ENCODE peak calls at places on chromosomes 6 and 20, in five cellular contexts. Y is A549, H is GM23338, Z is K562, V is HepG2. U is an unnamed sample.

GRCh38 chr6:87747646-87748045 is 45.6 kb upstream of the AKIRIN2 start:
- DNase-seq in Y (no peak), H (no peak), Z (no peak), V (no peak), U (no peak)

GRCh38 chr6:139014945-139015344 is 13.6 kb upstream of the ABRACL start:
- DNase-seq in Y (no peak), H (no peak), Z (no peak), V (no peak), U (no peak)

GRCh38 chr20:14582855-14583254 is 245.4 kb upstream of the FLRT3 start:
- DNase-seq in Y (no peak), H (no peak), Z (no peak), V (no peak), U (no peak)

GRCh38 chr6:165925474-165926156 is 242.0 kb downstream of the TBXT start:
- DNase-seq in Y (no peak), H (no peak), Z (no peak), V (no peak), U (no peak)

GRCh38 chr6:56890683-56891429 is 64.1 kb upstream of the BEND6 start:
- DNase-seq in Y (peak; percentile 58), H (no peak), Z (peak; percentile 41), V (no peak), U (peak; percentile 92)

GRCh38 chr6:104356197-104356596 is 503.5 kb downstream of the HACE1 start:
- DNase-seq in Y (no peak), H (no peak), Z (no peak), V (no peak), U (no peak)

GRCh38 chr20:40718214-40718949 is 29.3 kb upstream of the MAFB start:
- DNase-seq in Y (no peak), H (no peak), Z (no peak), V (no peak), U (no peak)

GRCh38 chr6:143673638-143674037 is 4.1 kb upstream of the PHACTR2 start:
- DNase-seq in Y (peak; percentile 19), H (peak; percentile 50), Z (no peak), V (peak; percentile 69), U (no peak)

GRCh38 chr6:147933201-147933600 is 409.4 kb upstream of the SASH1 start:
- DNase-seq in Y (no peak), H (peak; percentile 10), Z (no peak), V (no peak), U (no peak)

GRCh38 chr6:3518356-3518841 is 61.5 kb upstream of the SLC22A23 start:
- DNase-seq in Y (peak; percentile 39), H (no peak), Z (no peak), V (peak; percentile 44), U (no peak)

GRCh38 chr6:89264296-89264695 is 47.1 kb upstream of the GABRR1 start:
- DNase-seq in Y (no peak), H (no peak), Z (no peak), V (no peak), U (no peak)

GRCh38 chr6:2848851-2849250 is 7.2 kb upstream of the SERPINB1 start:
- DNase-seq in Y (no peak), H (peak; percentile 84), Z (peak; percentile 37), V (no peak), U (no peak)

GRCh38 chr6:132725471-132725870 is 11.6 kb upstream of the VNN1 start:
- DNase-seq in Y (no peak), H (no peak), Z (no peak), V (no peak), U (no peak)

GRCh38 chr20:58153121-58153520 is 75.3 kb downstream of the ANKRD60 start:
- DNase-seq in Y (no peak), H (no peak), Z (no peak), V (no peak), U (no peak)

GRCh38 chr20:58149412-58150091 is 78.9 kb downstream of the ANKRD60 start:
- DNase-seq in Y (no peak), H (no peak), Z (no peak), V (no peak), U (no peak)

GRCh38 chr20:58147628-58148370 is 80.7 kb downstream of the ANKRD60 start:
- DNase-seq in Y (no peak), H (peak; percentile 47), Z (no peak), V (no peak), U (no peak)

GRCh38 chr20:58148891-58149290 is 79.6 kb downstream of the ANKRD60 start:
- DNase-seq in Y (no peak), H (no peak), Z (no peak), V (no peak), U (no peak)

DNA sequence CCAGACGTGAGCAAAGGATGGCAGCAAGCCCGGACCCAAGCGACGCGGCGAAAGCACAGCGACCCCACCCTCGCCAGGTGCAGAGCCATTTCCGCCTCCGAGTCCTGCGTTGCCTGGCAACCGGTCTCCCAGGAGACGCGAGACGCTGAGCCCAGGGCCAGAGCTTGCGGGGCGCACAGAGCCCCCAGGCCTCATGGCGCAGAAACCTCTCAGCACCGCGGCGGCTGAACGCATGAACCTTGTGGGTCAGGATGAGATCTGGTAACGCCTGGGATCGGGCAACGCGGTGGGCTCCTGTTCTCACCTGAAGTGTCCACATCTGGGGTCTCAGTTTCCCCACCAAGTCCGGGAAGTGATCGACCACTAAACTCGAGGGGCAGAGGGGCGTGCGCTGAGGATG is 77.7 kb downstream of the ANKRD60 start:
- DNase-seq in Y (no peak), H (peak; percentile 95), Z (no peak), V (no peak), U (no peak)
- TF ChIP-seq JUNB in Y (no peak), H (no peak), Z (no peak), V (no peak), U (no peak)

GRCh38 chr20:59644371-59644939 is 40.1 kb downstream of the PHACTR3 start:
- DNase-seq in Y (no peak), H (no peak), Z (no peak), V (no peak), U (no peak)
- TF ChIP-seq JUNB in Y (no peak), H (no peak), Z (no peak), V (no peak), U (no peak)

DNA sequence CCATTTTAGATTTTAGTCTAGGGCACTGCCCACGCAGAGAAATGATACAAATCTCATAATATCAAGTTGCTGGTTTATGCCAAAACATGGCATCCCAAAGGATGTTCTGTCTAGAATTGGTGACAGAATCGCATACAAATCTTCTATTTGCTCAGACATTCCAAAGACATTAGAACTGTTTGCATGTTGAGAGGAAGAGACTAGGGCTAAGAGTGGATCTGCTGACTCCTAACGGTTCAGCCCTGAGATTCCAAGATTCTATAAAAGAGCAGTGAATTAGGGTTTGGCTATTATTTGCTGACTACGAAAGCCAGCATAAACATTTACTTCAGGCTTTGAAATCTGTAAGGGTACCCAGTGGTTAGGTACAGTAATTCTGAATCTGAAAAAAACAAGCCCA is 3.6 kb downstream of the EPB41L2 start:
- DNase-seq in Y (peak; percentile 13), H (no peak), Z (no peak), V (no peak), U (no peak)
- TF ChIP-seq JUNB in Y (no peak), H (no peak), Z (no peak), V (no peak), U (no peak)

GRCh38 chr6:15511248-15512125 is 151.3 kb downstream of the DTNBP1 start:
- DNase-seq in Y (no peak), H (no peak), Z (no peak), V (no peak), U (no peak)
- TF ChIP-seq JUNB in Y (no peak), H (no peak), Z (no peak), V (no peak), U (no peak)

GRCh38 chr6:107823047-107823557 is 1.0 kb downstream of the SCML4 start:
- DNase-seq in Y (no peak), H (no peak), Z (no peak), V (no peak), U (no peak)
- TF ChIP-seq JUNB in Y (no peak), H (no peak), Z (no peak), V (no peak), U (no peak)

GRCh38 chr6:90274481-90275030 is 22.1 kb downstream of the BACH2 start:
- DNase-seq in Y (no peak), H (peak; percentile 61), Z (no peak), V (no peak), U (no peak)
- TF ChIP-seq JUNB in Y (no peak), H (no peak), Z (no peak), V (no peak), U (no peak)

DNA sequence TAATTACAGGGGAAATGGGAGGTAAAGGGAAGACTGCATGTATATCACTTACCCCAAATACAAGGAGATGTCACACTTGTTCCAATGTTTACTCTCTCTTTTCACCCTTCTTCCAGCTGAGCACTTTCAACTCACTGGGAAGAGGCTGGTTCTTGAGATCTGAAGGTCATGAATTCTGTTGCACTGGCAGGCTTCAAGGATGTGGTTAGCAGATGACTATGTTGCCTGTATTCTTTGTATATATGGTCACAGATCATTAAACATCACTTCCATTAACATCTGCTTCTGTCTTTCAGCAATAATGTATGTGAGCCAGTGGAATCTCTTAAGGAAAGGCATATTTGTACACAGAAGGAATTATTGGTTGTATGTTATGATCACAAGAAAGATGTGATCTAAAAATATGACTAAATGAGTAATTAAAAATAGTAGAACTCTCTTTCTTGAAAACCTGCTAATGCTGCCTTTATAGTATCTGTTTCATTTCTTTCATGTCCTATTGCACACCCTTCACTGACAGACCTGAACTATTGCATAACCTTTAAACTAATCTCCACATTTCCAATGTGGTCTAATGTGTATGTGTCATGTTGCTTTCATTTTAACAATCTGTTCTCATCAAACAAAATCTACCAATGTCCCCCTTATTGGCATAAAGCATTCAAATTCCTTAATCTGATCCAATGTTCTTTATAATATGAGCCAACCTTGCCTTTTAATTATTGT is 131.4 kb upstream of the EPHA7 start:
- DNase-seq in Y (no peak), H (no peak), Z (no peak), V (no peak), U (no peak)
- TF ChIP-seq JUNB in Y (no peak), H (no peak), Z (no peak), V (no peak), U (no peak)